ENCODE peak calls at places on chromosomes 12 and 14, in five cellular contexts. B is omental fat pad, U is foreskin fibroblast, L is fibroblast of pulmonary artery, S is fibroblast of mammary gland. W is an unnamed sample.

GRCh38 chr14:95097385-95097784 is 59.9 kb downstream of the DICER1 start:
- DNase-seq in B (no peak), U (no peak), L (peak), S (no peak), W (no peak)

GRCh38 chr14:102262894-102263462 is 42.0 kb downstream of the MOK start:
- DNase-seq in B (no peak), U (peak), L (peak), S (peak), W (no peak)

GRCh38 chr12:85076688-85077430 is 40.7 kb downstream of the LRRIQ1 start:
- DNase-seq in B (no peak), U (peak), L (peak), S (peak), W (peak)

GRCh38 chr14:77406086-77406485 is 17.2 kb downstream of the NOXRED1 start:
- DNase-seq in B (no peak), U (no peak), L (no peak), S (no peak), W (no peak)

GRCh38 chr12:46209165-46209564 is 59.7 kb downstream of the SLC38A1 start:
- DNase-seq in B (no peak), U (peak), L (peak), S (peak), W (peak)

GRCh38 chr12:71469235-71469873 is 29.8 kb downstream of the LGR5 start:
- DNase-seq in B (no peak), U (peak), L (peak), S (peak), W (peak)

GRCh38 chr14:56598519-56598918 is 18.9 kb downstream of the TMEM260 start:
- DNase-seq in B (no peak), U (no peak), L (no peak), S (no peak), W (no peak)

GRCh38 chr14:68234101-68234905 is 414.7 kb downstream of the RAD51B start:
- DNase-seq in B (no peak), U (no peak), L (no peak), S (no peak), W (no peak)

GRCh38 chr14:84282618-84283017 is 1247.3 kb upstream of the FLRT2 start:
- DNase-seq in B (no peak), U (no peak), L (no peak), S (no peak), W (no peak)

GRCh38 chr12:132117558-132117875 is 26.6 kb downstream of the DDX51 start:
- DNase-seq in B (no peak), U (no peak), L (no peak), S (peak), W (peak)

GRCh38 chr12:86212970-86213369 is 43.2 kb downstream of the MGAT4C start:
- DNase-seq in B (no peak), U (no peak), L (no peak), S (no peak), W (no peak)

GRCh38 chr12:118358607-118359540 is 13.8 kb downstream of the TAOK3 start:
- DNase-seq in B (no peak), U (no peak), L (no peak), S (no peak), W (no peak)

GRCh38 chr12:1863823-1864222 is 43.5 kb downstream of the LRTM2 start:
- DNase-seq in B (no peak), U (no peak), L (no peak), S (no peak), W (no peak)

GRCh38 chr14:74085047-74085637 is 386 bp downstream of the LIN52 start:
- DNase-seq in B (no peak), U (peak), L (peak), S (peak), W (peak)

GRCh38 chr12:26488339-26488738 is 293.0 kb downstream of the SSPN start:
- DNase-seq in B (no peak), U (no peak), L (no peak), S (no peak), W (no peak)

GRCh38 chr12:31896514-31897039 is 62.6 kb upstream of the RESF1 start:
- DNase-seq in B (no peak), U (no peak), L (peak), S (peak), W (peak)

GRCh38 chr12:51183816-51184215 is 10.9 kb upstream of the TFCP2 start:
- DNase-seq in B (no peak), U (peak), L (peak), S (peak), W (peak)

GRCh38 chr12:29589852-29590251 is 92.4 kb upstream of the OVCH1 start:
- DNase-seq in B (no peak), U (peak), L (peak), S (no peak), W (peak)

W was measured in mesenchymal stem cell.